ENCODE peak calls at places on chromosomes 13 and 19, in four cellular contexts. M is stomach, G is breast epithelium, S is sigmoid colon. E is an unnamed sample.

GRCh38 chr19:6273701-6274601 is 5.8 kb downstream of the MLLT1 start:
- DNase-seq in S (peak; percentile 95), M (peak; percentile 83), G (peak; percentile 85), E (no peak)

GRCh38 chr19:35006342-35006998 is 6.3 kb downstream of the GRAMD1A start:
- DNase-seq in M (peak; percentile 78), S (no peak), G (no peak), E (no peak)

GRCh38 chr19:29188704-29189375 is 24.1 kb downstream of the UQCRFS1 start:
- DNase-seq in G (no peak), S (no peak), M (no peak), E (no peak)

GRCh38 chr13:41061914-41062837 is 867 bp downstream of the WBP4 start:
- DNase-seq in G (no peak), M (no peak), S (no peak), E (peak; percentile 76)

GRCh38 chr13:74134226-74134776 is at the start of gene KLF12:
- DNase-seq in S (peak; percentile 96), G (peak; percentile 76), M (peak; percentile 83), E (peak; percentile 85)

GRCh38 chr13:76266566-76266965 is 619.6 kb downstream of the KCTD12 start:
- DNase-seq in S (no peak), M (no peak), G (no peak), E (no peak)

GRCh38 chr13:113157206-113157928 is 1.1 kb upstream of the PROZ start:
- DNase-seq in M (no peak), S (no peak), G (no peak), E (no peak)

GRCh38 chr13:27794921-27795717 is 2.8 kb downstream of the GSX1 start:
- DNase-seq in S (no peak), G (no peak), M (no peak), E (peak; percentile 78)

GRCh38 chr13:40664100-40665060 is 2.1 kb downstream of the FOXO1 start:
- DNase-seq in S (peak; percentile 83), G (peak; percentile 66), M (peak; percentile 82), E (peak; percentile 45)

GRCh38 chr13:65964672-65965071 is 1265.5 kb downstream of the PCDH9 start:
- DNase-seq in M (no peak), G (no peak), S (no peak), E (no peak)

GRCh38 chr13:112007191-112007590 is 59.8 kb upstream of the SOX1 start:
- DNase-seq in M (no peak), G (no peak), S (no peak), E (no peak)

GRCh38 chr19:28864577-28865042 is 348.3 kb downstream of the UQCRFS1 start:
- DNase-seq in S (no peak), M (peak; percentile 82), G (no peak), E (no peak)

GRCh38 chr13:25249001-25249543 is 38.2 kb downstream of the MTMR6 start:
- DNase-seq in M (no peak), G (no peak), S (no peak), E (peak; percentile 68)

GRCh38 chr19:56949651-56950050 is 109.1 kb upstream of the PEG3 start:
- DNase-seq in M (no peak), S (no peak), G (no peak), E (no peak)

GRCh38 chr19:56066152-56067023 is 54.7 kb downstream of the ZNF787 start:
- DNase-seq in G (peak; percentile 74), M (peak; percentile 74), S (peak; percentile 73), E (peak; percentile 82)

GRCh38 chr13:98399756-98400155 is 177.2 kb downstream of the STK24 start:
- DNase-seq in S (no peak), M (no peak), G (no peak), E (no peak)

GRCh38 chr19:46972301-46972700 is 47.3 kb upstream of the NPAS1 start:
- DNase-seq in M (no peak), S (no peak), G (no peak), E (no peak)

GRCh38 chr13:71624641-71625040 is 242.4 kb downstream of the DACH1 start:
- DNase-seq in G (no peak), M (no peak), S (no peak), E (no peak)

GRCh38 chr19:4077800-4078683 is 11.3 kb upstream of the ZBTB7A start:
- DNase-seq in G (peak; percentile 70), S (peak; percentile 89), M (peak; percentile 63), E (peak; percentile 69)

GRCh38 chr13:107847406-107847805 is 367.9 kb downstream of the LIG4 start:
- DNase-seq in G (no peak), M (no peak), S (no peak), E (peak; percentile 60)

GRCh38 chr13:36700170-36700569 is 26.4 kb downstream of the SERTM1 start:
- DNase-seq in S (no peak), M (no peak), G (no peak), E (no peak)

GRCh38 chr13:24632382-24633121 is 47.7 kb upstream of the ATP12A start:
- DNase-seq in G (no peak), S (no peak), M (no peak), E (no peak)

GRCh38 chr13:61664821-61665705 is 249.4 kb upstream of the PCDH20 start:
- DNase-seq in G (no peak), M (peak; percentile 61), S (no peak), E (no peak)

GRCh38 chr19:32336259-32337111 is 8.9 kb upstream of the ZNF507 start:
- DNase-seq in G (no peak), S (peak; percentile 82), M (no peak), E (no peak)

GRCh38 chr19:40662925-40663711 is 27.3 kb downstream of the NUMBL start:
- DNase-seq in S (peak; percentile 96), G (peak; percentile 88), M (peak; percentile 94), E (peak; percentile 94)

GRCh38 chr19:40667602-40668001 is 22.8 kb downstream of the NUMBL start:
- DNase-seq in S (no peak), M (no peak), G (no peak), E (no peak)

GRCh38 chr19:40668991-40669614 is 21.3 kb downstream of the NUMBL start:
- DNase-seq in M (no peak), G (no peak), S (no peak), E (no peak)

GRCh38 chr19:40663712-40664692 is 26.4 kb downstream of the NUMBL start:
- DNase-seq in G (no peak), S (peak; percentile 74), M (no peak), E (no peak)

DNA sequence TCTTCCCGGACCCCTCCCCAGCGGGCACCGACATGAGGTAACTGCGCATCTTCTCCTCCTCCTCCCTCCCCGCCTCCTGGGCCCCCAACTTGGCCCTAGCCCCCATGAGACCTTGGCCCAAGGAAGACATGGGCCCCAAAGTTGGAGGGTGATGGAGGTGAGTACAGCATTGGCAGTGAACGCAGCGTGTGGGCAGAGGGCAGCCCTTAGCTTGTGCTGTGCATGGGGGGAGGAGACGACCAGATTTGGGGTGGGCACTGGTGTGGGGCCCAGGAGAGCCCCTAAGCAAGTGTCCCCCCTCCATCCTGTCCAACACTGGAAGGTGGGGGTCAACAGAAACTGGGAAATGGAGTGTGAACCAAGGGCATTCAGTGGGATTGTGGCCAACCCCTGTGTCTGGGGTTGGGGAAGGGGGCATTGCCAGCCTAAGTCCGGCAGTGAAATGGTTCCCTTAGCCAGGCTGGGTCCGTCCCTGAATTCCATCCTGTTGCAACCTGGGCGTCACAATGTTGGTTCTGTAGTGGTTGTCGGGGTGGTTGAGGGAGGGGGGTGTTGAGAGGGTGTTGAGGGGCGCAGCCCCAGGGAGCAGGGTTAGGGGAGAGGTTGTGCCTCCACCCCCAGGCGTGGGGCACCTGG is 23.5 kb downstream of the NUMBL start:
- DNase-seq in M (no peak), G (no peak), S (no peak), E (no peak)
- H3K36me3 ChIP-seq in M (peaks cover 54% of the 10 kb centered on the region), G (no peaks in the 10 kb centered on the region), S (peaks cover 25% of the 10 kb centered on the region), E (peaks cover 8% of the 10 kb centered on the region)

GRCh38 chr13:58953638-58954037 is 1210.1 kb downstream of the DIAPH3 start:
- DNase-seq in G (no peak), S (no peak), M (no peak), E (no peak)
- TF ChIP-seq POLR2AphosphoS5 in G (no peak), S (no peak), M (no peak), E (no peak)

GRCh38 chr13:33235078-33235477 is 50.5 kb downstream of the STARD13 start:
- DNase-seq in G (no peak), M (no peak), S (no peak), E (no peak)
- H3K36me3 ChIP-seq in G (no peaks in the 10 kb centered on the region), M (peaks cover 12% of the 10 kb centered on the region), S (peaks cover 3% of the 10 kb centered on the region), E (no peaks in the 10 kb centered on the region)

GRCh38 chr13:43520331-43520730 is 266.4 kb downstream of the ENOX1 start:
- DNase-seq in M (no peak), G (no peak), S (no peak), E (no peak)

GRCh38 chr13:43511260-43511970 is 275.4 kb downstream of the ENOX1 start:
- DNase-seq in G (no peak), S (no peak), M (no peak), E (no peak)

GRCh38 chr13:43514326-43514725 is 272.4 kb downstream of the ENOX1 start:
- DNase-seq in M (no peak), G (no peak), S (no peak), E (no peak)

GRCh38 chr13:43516401-43516826 is 270.4 kb downstream of the ENOX1 start:
- DNase-seq in G (no peak), S (peak; percentile 77), M (no peak), E (no peak)
- TF ChIP-seq POLR2AphosphoS5 in G (peak; percentile 57), S (peak; percentile 49), M (peak; percentile 29), E (no peak)

DNA sequence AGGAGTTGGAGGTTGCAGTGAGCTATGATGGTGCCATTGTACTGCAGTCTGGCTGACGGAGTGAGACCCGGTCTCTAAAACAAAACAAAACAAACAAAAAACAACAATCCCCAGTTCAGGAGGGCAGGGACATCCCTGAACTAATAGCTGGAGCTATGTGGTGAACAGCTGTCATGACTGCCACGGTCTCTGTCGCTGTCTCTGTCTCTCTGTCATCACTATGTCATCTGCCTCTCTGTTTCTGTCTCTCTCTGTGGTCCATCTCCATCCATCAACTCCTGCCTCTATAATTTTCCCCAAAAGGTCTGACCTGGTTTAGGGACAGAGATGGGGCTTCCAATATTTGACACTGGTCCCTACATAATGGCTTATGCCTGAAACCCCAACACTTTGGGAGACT is 7.4 kb downstream of the ITPKC start:
- DNase-seq in S (no peak), G (no peak), M (no peak), E (no peak)
- H3K36me3 ChIP-seq in S (peaks cover 47% of the 10 kb centered on the region), G (peaks cover 4% of the 10 kb centered on the region), M (peaks cover 68% of the 10 kb centered on the region), E (peaks cover 8% of the 10 kb centered on the region)

E was measured in GM23338.